ENCODE peak calls at places on chromosome 15, in nine cellular contexts. A is Calu3, V is cardiac muscle cell, F is colonic mucosa, L is tibial artery, P is dorsolateral prefrontal cortex, I is AG04450, O is AG10803, X is bronchial epithelial cell. C is an unnamed sample.

GRCh38 chr15:23647421-23648375 is at the start of gene MAGEL2:
- DNase-seq in I (no peak), O (no peak), F (no peak), A (no peak), P (no peak), V (peak), L (no peak), X (no peak), C (no peak)

GRCh38 chr15:28930476-28931291 is 44.9 kb downstream of the APBA2 start:
- DNase-seq in A (no peak), X (no peak), L (no peak), F (no peak), V (no peak), I (no peak), P (no peak), O (no peak), C (no peak)

GRCh38 chr15:48702569-48703239 is 57.2 kb upstream of the FBN1 start:
- DNase-seq in A (no peak), I (no peak), O (peak), V (no peak), F (no peak), X (no peak), L (no peak), P (no peak), C (no peak)

GRCh38 chr15:39698444-39699390 is 83.9 kb downstream of the FSIP1 start:
- DNase-seq in I (no peak), O (no peak), X (no peak), A (no peak), P (no peak), L (no peak), F (no peak), V (peak), C (no peak)

GRCh38 chr15:89196994-89197393 is 24.4 kb downstream of the RLBP1 start:
- DNase-seq in L (no peak), F (peak), A (peak), P (no peak), V (no peak), I (no peak), O (no peak), X (peak), C (no peak)

GRCh38 chr15:48459571-48460461 is 128.6 kb downstream of the DUT start:
- DNase-seq in O (peak), P (no peak), X (peak), A (peak), L (peak), I (peak), F (no peak), V (peak), C (no peak)

GRCh38 chr15:85762756-85763127 is 32.0 kb downstream of the KLHL25 start:
- DNase-seq in L (no peak), F (no peak), A (no peak), X (no peak), O (no peak), P (no peak), I (no peak), V (no peak), C (no peak)

GRCh38 chr15:41823502-41823901 is 4.4 kb upstream of the JMJD7 start:
- DNase-seq in A (no peak), L (no peak), V (no peak), F (no peak), X (no peak), I (no peak), O (no peak), P (no peak), C (no peak)

GRCh38 chr15:49045691-49046112 is 544 bp downstream of the SECISBP2L start:
- DNase-seq in O (peak), F (peak), A (peak), X (peak), V (peak), P (no peak), L (no peak), I (no peak), C (no peak)

GRCh38 chr15:27418729-27419128 is 447.7 kb downstream of the GABRG3 start:
- DNase-seq in L (no peak), X (no peak), P (peak), F (no peak), V (no peak), A (no peak), I (no peak), O (peak), C (no peak)

GRCh38 chr15:44536298-44536961 is 517 bp upstream of the EIF3J start:
- DNase-seq in A (peak), O (no peak), F (peak), L (peak), X (peak), I (peak), P (peak), V (no peak), C (peak)

GRCh38 chr15:52804526-52805081 is 14.5 kb upstream of the ONECUT1 start:
- DNase-seq in V (no peak), X (no peak), A (no peak), P (no peak), L (no peak), I (no peak), O (no peak), F (no peak), C (no peak)

GRCh38 chr15:39142500-39142899 is 438.4 kb upstream of the THBS1 start:
- DNase-seq in F (no peak), V (no peak), O (no peak), A (no peak), X (no peak), I (no peak), L (no peak), P (no peak), C (no peak)

GRCh38 chr15:99951471-99951870 is 218.2 kb upstream of the LYSMD4 start:
- DNase-seq in X (no peak), V (peak), P (no peak), A (no peak), I (no peak), O (no peak), L (no peak), F (no peak), C (no peak)

GRCh38 chr15:73212424-73212823 is 156.3 kb downstream of the HCN4 start:
- DNase-seq in L (no peak), F (no peak), I (no peak), O (no peak), X (no peak), P (no peak), V (peak), A (no peak), C (no peak)

GRCh38 chr15:95857758-95858157 is 472.7 kb upstream of the NR2F2 start:
- DNase-seq in X (no peak), F (no peak), O (no peak), V (no peak), P (no peak), L (no peak), A (no peak), I (no peak), C (no peak)

GRCh38 chr15:80773122-80773551 is 6.0 kb upstream of the CEMIP start:
- DNase-seq in V (no peak), X (peak), A (no peak), F (no peak), L (no peak), P (no peak), I (no peak), O (peak), C (no peak)

GRCh38 chr15:89999676-90000174 is 1.4 kb upstream of the ZNF710 start:
- DNase-seq in P (no peak), V (peak), X (no peak), I (no peak), A (no peak), F (no peak), L (peak), O (peak), C (no peak)

GRCh38 chr15:81327526-81327925 is 3.6 kb upstream of the STARD5 start:
- DNase-seq in X (no peak), A (no peak), L (no peak), V (peak), I (peak), F (no peak), O (peak), P (no peak), C (no peak)

GRCh38 chr15:40340038-40340739 is 550 bp downstream of the CCDC9B start:
- DNase-seq in I (no peak), V (peak), X (no peak), L (peak), F (peak), P (no peak), A (peak), O (peak), C (no peak)

GRCh38 chr15:67033012-67033411 is 32.4 kb upstream of the SMAD3 start:
- DNase-seq in A (no peak), P (no peak), V (no peak), I (no peak), O (no peak), F (no peak), L (no peak), X (no peak), C (no peak)

GRCh38 chr15:39555885-39556284 is 25.0 kb upstream of the THBS1 start:
- DNase-seq in I (no peak), X (peak), F (no peak), P (no peak), A (no peak), L (no peak), O (no peak), V (peak), C (no peak)

GRCh38 chr15:85652457-85652856 is 142.3 kb downstream of the KLHL25 start:
- DNase-seq in O (no peak), A (no peak), P (no peak), X (no peak), F (no peak), L (no peak), V (no peak), I (no peak), C (no peak)

GRCh38 chr15:65032823-65033537 is 3.5 kb upstream of the MTFMT start:
- DNase-seq in L (peak), P (no peak), X (peak), I (no peak), V (peak), O (peak), A (peak), F (peak), C (no peak)

GRCh38 chr15:33778911-33779310 is 189.4 kb upstream of the CHRM5 start:
- DNase-seq in V (no peak), A (no peak), F (no peak), I (no peak), X (no peak), O (no peak), P (no peak), L (no peak), C (no peak)

GRCh38 chr15:47466357-47466756 is 250.9 kb upstream of the SEMA6D start:
- DNase-seq in P (no peak), L (no peak), X (peak), V (peak), O (peak), I (no peak), A (no peak), F (no peak), C (no peak)

GRCh38 chr15:85785887-85786777 is 8.6 kb downstream of the KLHL25 start:
- DNase-seq in F (peak), V (peak), O (peak), P (no peak), X (peak), I (no peak), A (peak), L (no peak), C (no peak)

GRCh38 chr15:39888809-39889208 is 31.3 kb downstream of the GPR176 start:
- DNase-seq in O (no peak), A (no peak), I (no peak), F (no peak), L (no peak), P (no peak), X (peak), V (no peak), C (no peak)

GRCh38 chr15:38699633-38700230 is 135.1 kb upstream of the RASGRP1 start:
- DNase-seq in A (peak), P (peak), V (peak), L (peak), X (peak), I (no peak), F (peak), O (peak), C (no peak)

GRCh38 chr15:101444015-101444414 is 45.5 kb downstream of the PCSK6 start:
- DNase-seq in X (no peak), F (no peak), O (no peak), L (no peak), P (no peak), I (no peak), V (no peak), A (no peak), C (no peak)

GRCh38 chr15:81504170-81504905 is 130.3 kb upstream of the TMC3 start:
- DNase-seq in F (no peak), X (peak), V (peak), A (no peak), P (no peak), O (no peak), I (no peak), L (no peak), C (no peak)

GRCh38 chr15:80694624-80695098 is 449 bp upstream of the ABHD17C start:
- DNase-seq in F (peak), A (no peak), O (peak), V (peak), P (no peak), I (no peak), L (no peak), X (no peak), C (no peak)

GRCh38 chr15:66899555-66900350 is 165.6 kb upstream of the SMAD3 start:
- DNase-seq in L (no peak), F (no peak), V (no peak), O (peak), X (no peak), P (no peak), I (no peak), A (no peak), C (no peak)

GRCh38 chr15:56227315-56227714 is 16.4 kb downstream of the RFX7 start:
- DNase-seq in I (no peak), L (no peak), P (no peak), O (no peak), V (no peak), F (no peak), A (no peak), X (no peak), C (no peak)

GRCh38 chr15:84669726-84670125 is 11.7 kb upstream of the NMB start:
- DNase-seq in F (no peak), X (no peak), P (no peak), I (no peak), L (no peak), O (peak), V (no peak), A (no peak), C (peak)

GRCh38 chr15:42984534-42985034 is 64.0 kb upstream of the TTBK2 start:
- DNase-seq in O (no peak), L (no peak), P (no peak), V (no peak), A (no peak), I (no peak), X (no peak), F (no peak), C (no peak)
- TF ChIP-seq CTCF in O (no peak), L (no peak), P (no peak), V (no peak), A (no peak), I (peak), X (no peak), F (no peak), C (peak)

DNA sequence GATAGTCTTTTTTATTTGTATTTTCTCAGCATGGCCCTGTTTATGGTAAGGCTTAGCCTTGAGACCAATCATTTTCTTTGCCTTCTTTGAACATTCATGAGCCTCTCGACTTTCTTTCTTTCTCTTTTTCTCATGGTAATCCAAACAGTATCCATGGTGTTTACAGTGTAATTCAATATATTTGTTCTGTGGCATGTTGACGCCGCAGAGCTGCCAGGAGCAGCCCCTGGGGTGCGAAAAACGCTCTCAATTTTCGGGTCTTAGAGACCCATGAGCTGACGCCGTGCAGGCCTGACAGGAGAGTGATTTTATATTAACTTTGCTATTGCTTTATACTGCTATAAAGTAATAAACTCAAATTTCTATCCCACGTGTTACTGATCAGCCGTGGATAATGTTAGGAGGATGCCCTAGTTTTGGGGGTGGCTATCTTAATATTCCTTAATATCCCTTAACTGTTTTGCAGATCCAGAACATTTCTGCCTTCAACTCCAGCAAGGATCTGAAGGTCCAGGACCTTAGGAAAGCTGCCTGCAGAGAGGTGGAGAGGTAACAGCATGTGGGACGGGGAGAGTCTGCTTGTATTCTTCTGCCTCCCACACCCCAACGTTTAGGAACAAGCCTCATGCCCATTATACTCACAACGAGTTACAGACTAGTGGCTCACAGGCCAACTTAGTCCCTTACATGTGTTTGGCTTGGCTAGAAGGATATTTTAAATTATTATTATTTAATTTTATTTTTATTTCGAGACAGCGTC is 29.3 kb upstream of the MYO1E start:
- DNase-seq in P (no peak), I (no peak), O (no peak), V (no peak), X (no peak), A (no peak), L (no peak), F (peak), C (no peak)
- TF ChIP-seq CTCF in P (no peak), I (no peak), O (no peak), V (no peak), X (no peak), A (no peak), L (no peak), F (no peak), C (no peak)

GRCh38 chr15:62846131-62846804 is 196.3 kb upstream of the TPM1 start:
- DNase-seq in I (no peak), P (no peak), L (no peak), O (no peak), F (no peak), A (no peak), V (no peak), X (no peak), C (no peak)

GRCh38 chr15:62846805-62847481 is 195.6 kb upstream of the TPM1 start:
- DNase-seq in F (no peak), V (no peak), I (no peak), P (no peak), L (no peak), X (no peak), A (no peak), O (no peak), C (no peak)

GRCh38 chr15:62848631-62849050 is 193.9 kb upstream of the TPM1 start:
- DNase-seq in P (no peak), I (no peak), F (no peak), X (no peak), V (peak), A (no peak), L (no peak), O (peak), C (no peak)

GRCh38 chr15:62849316-62850129 is 193.0 kb upstream of the TPM1 start:
- DNase-seq in F (no peak), A (no peak), O (no peak), V (peak), L (no peak), P (no peak), I (no peak), X (no peak), C (no peak)

GRCh38 chr15:62847900-62848489 is 194.6 kb upstream of the TPM1 start:
- DNase-seq in O (peak), V (peak), F (peak), A (peak), P (peak), X (peak), I (no peak), L (peak), C (no peak)
- TF ChIP-seq CTCF in O (peak), V (peak), F (peak), A (peak), P (peak), X (peak), I (peak), L (peak), C (peak)

DNA sequence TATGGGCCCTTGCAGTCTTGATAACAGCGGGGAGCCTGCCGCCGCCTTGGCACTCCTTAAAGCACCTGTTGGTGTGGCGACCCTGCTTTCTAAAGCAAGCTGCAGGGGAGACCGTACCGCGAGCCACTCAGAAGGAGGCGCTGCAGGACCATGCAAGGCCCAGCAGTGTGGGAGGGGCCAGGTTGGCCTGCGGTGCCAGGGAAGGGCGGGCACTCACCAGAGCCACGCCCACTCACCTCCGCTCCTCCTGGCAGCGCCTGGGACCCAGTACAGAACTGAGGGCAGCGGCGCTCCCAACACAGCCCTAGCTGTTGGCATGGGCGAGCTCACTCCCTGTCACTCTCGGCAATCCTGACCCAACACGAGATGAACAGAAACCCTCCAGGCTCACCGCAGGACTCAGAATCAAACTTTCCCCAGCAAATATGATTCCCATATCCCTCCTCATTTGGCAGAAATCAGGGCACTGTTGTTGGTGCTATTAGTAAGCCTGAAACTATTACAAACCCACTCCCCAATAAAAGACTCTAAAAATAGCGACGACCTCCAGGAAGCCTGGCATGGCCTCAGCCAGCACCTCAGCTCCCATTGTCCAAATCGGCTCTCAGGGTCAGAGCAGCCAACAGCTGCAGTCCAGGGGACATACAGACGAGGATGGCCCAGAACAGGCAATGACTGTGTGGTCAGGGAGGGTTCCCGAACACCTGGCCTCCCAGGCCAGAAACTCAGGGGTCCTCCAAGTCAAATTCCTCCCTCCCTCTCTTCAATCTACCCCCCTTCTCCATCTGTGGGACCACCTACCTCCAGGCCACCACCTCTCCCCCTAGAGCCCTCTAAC is 77.2 kb downstream of the TBC1D2B start:
- DNase-seq in A (peak), P (no peak), O (peak), I (no peak), X (peak), L (no peak), V (peak), F (peak), C (no peak)
- TF ChIP-seq CTCF in A (peak), P (peak), O (peak), I (peak), X (peak), L (peak), V (peak), F (peak), C (peak)

GRCh38 chr15:57969355-57969754 is 96.2 kb downstream of the ALDH1A2 start:
- DNase-seq in P (no peak), L (no peak), X (peak), V (peak), I (no peak), O (no peak), F (no peak), A (peak), C (no peak)
- TF ChIP-seq CTCF in P (no peak), L (no peak), X (peak), V (peak), I (no peak), O (peak), F (peak), A (no peak), C (peak)

DNA sequence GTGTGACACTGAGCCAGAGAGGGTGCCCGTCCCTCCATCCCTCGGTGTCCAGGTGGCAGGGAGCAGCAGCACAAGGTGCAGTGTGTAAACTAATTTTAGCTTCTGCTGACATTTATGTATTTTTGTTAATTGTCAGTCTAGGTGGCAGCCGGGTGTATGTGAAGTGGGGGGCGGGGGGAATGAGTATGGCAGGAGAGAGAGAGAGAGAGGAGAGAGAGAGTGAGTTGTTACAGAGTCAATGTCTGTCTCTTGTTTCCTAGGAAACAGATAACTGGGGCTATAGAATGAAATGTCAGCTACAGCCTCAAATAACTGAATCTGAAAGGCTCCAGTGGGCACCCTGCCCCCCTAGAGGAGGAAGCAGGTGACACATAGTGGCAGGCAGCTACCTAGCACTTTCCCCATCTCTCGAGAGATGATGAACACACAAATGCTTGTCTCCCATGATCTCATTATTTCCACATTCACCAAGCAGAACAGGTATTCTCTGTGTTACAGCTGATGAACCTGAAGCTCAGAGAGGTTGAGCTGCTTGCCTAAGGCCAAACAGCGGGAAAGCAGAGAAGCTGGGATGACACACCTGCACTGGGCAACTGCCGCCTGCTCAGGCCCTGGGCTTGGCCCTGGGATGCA is 24.7 kb downstream of the RASGRF1 start:
- DNase-seq in P (no peak), I (no peak), L (no peak), V (no peak), O (no peak), F (no peak), A (no peak), X (no peak), C (no peak)
- TF ChIP-seq CTCF in P (no peak), I (no peak), L (no peak), V (no peak), O (no peak), F (no peak), A (no peak), X (no peak), C (no peak)

GRCh38 chr15:62337934-62338333 is 172.8 kb upstream of the C2CD4B start:
- DNase-seq in I (no peak), V (no peak), P (no peak), X (peak), A (no peak), O (no peak), L (no peak), F (no peak), C (no peak)
- TF ChIP-seq CTCF in I (no peak), V (no peak), P (no peak), X (no peak), A (no peak), O (no peak), L (no peak), F (no peak), C (no peak)

C was measured in osteocyte.